ENCODE peak calls at places on chromosomes 11 and 22, in eight cellular contexts. Q is A549, I is AG10803, Z is fibroblast of lung, K is Peyer's patch, B is progenitor cell of endocrine pancreas, E is tibial nerve, F is fibroblast of mammary gland. P is an unnamed sample.

GRCh38 chr11:34263462-34264186 is 94.2 kb downstream of the ABTB2 start:
- DNase-seq in I (peak), Q (peak), Z (peak), F (peak), K (peak), B (no peak), E (no peak), P (peak)

GRCh38 chr11:65718964-65719492 is 1.6 kb downstream of the RNASEH2C start:
- DNase-seq in Q (no peak), E (no peak), B (no peak), K (no peak), Z (peak), I (peak), F (peak), P (no peak)

GRCh38 chr11:85590848-85591483 is 36.2 kb downstream of the DLG2 start:
- DNase-seq in E (no peak), B (no peak), Z (peak), F (peak), I (peak), Q (peak), K (no peak), P (no peak)

GRCh38 chr22:41574847-41575381 is 14.1 kb downstream of the CSDC2 start:
- DNase-seq in Q (no peak), E (peak), K (peak), I (no peak), F (peak), Z (peak), B (no peak), P (no peak)

GRCh38 chr22:37418627-37419369 is 8.5 kb downstream of the ELFN2 start:
- DNase-seq in F (no peak), E (no peak), K (peak), B (no peak), Z (no peak), Q (no peak), I (no peak), P (no peak)

GRCh38 chr11:14537134-14537599 is 17.0 kb upstream of the PSMA1 start:
- DNase-seq in F (peak), K (no peak), I (peak), E (no peak), B (no peak), Z (peak), Q (peak), P (peak)

GRCh38 chr11:12253843-12254281 is 123.5 kb upstream of the PARVA start:
- DNase-seq in F (no peak), K (peak), B (no peak), Z (no peak), E (no peak), Q (no peak), I (no peak), P (no peak)

GRCh38 chr22:36015806-36016519 is 12.7 kb downstream of the RBFOX2 start:
- DNase-seq in F (no peak), K (no peak), I (peak), Q (no peak), E (no peak), Z (no peak), B (no peak), P (no peak)

GRCh38 chr11:111301840-111302113 is 3.4 kb downstream of the POU2AF3 start:
- DNase-seq in I (no peak), Z (no peak), K (no peak), Q (no peak), B (no peak), F (no peak), E (no peak), P (no peak)

GRCh38 chr22:20532256-20532993 is 25.0 kb downstream of the MED15 start:
- DNase-seq in B (no peak), F (no peak), Z (no peak), Q (no peak), I (no peak), E (no peak), K (no peak), P (no peak)

GRCh38 chr11:116580828-116581227 is 192.0 kb downstream of the BUD13 start:
- DNase-seq in B (no peak), E (no peak), F (no peak), Z (no peak), Q (no peak), I (no peak), K (no peak), P (no peak)

GRCh38 chr11:112157274-112157766 is 6.6 kb downstream of the IL18 start:
- DNase-seq in Q (peak), K (no peak), F (peak), Z (peak), E (no peak), B (no peak), I (peak), P (peak)

GRCh38 chr11:12187399-12187798 is 77.0 kb downstream of the MICAL2 start:
- DNase-seq in Q (no peak), F (no peak), Z (no peak), K (no peak), E (no peak), I (no peak), B (no peak), P (no peak)

GRCh38 chr11:58493676-58494075 is 14.2 kb downstream of the OR5B21 start:
- DNase-seq in I (no peak), E (no peak), F (peak), Q (no peak), Z (peak), B (no peak), K (no peak), P (no peak)

GRCh38 chr22:45997775-45998637 is 21.0 kb upstream of the WNT7B start:
- DNase-seq in I (no peak), Q (no peak), F (no peak), K (peak), Z (no peak), B (no peak), E (no peak), P (no peak)

GRCh38 chr11:12122083-12122482 is 11.7 kb downstream of the MICAL2 start:
- DNase-seq in Z (no peak), E (no peak), I (no peak), F (no peak), K (no peak), B (no peak), Q (peak), P (peak)

GRCh38 chr11:2550606-2550970 is 105.8 kb downstream of the KCNQ1 start:
- DNase-seq in F (no peak), Q (no peak), Z (no peak), B (no peak), K (peak), E (no peak), I (no peak), P (no peak)

GRCh38 chr22:35310556-35311550 is 11.2 kb downstream of the TOM1 start:
- DNase-seq in K (peak), I (no peak), Z (no peak), F (no peak), E (no peak), B (no peak), Q (no peak), P (peak)

GRCh38 chr11:60761436-60762190 is 4.9 kb downstream of the MS4A15 start:
- DNase-seq in B (no peak), I (no peak), F (no peak), K (no peak), E (no peak), Q (no peak), Z (no peak), P (no peak)

GRCh38 chr22:18081416-18081815 is 3.6 kb downstream of the PEX26 start:
- DNase-seq in E (no peak), B (no peak), I (no peak), F (no peak), Q (no peak), K (no peak), Z (no peak), P (no peak)

GRCh38 chr22:32796865-32797573 is 4.5 kb upstream of the TIMP3 start:
- DNase-seq in K (peak), Q (peak), B (peak), I (peak), E (peak), Z (peak), F (peak), P (peak)

GRCh38 chr22:50684986-50685385 is 12.4 kb downstream of the SHANK3 start:
- DNase-seq in Z (peak), E (no peak), K (no peak), F (peak), I (peak), Q (no peak), B (peak), P (no peak)

GRCh38 chr22:49056301-49056700 is 771.4 kb downstream of the BRD1 start:
- DNase-seq in Z (no peak), F (no peak), Q (no peak), I (no peak), K (no peak), E (no peak), B (no peak), P (no peak)

GRCh38 chr11:86174101-86175046 is 70.2 kb upstream of the EED start:
- DNase-seq in Z (peak), K (peak), E (peak), Q (peak), I (peak), F (peak), B (no peak), P (peak)

GRCh38 chr22:25100972-25101371 is 98.7 kb upstream of the CRYBB3 start:
- DNase-seq in Q (no peak), I (no peak), Z (no peak), B (no peak), F (no peak), K (no peak), E (no peak), P (no peak)

GRCh38 chr11:101860694-101861371 is 54.0 kb upstream of the CEP126 start:
- DNase-seq in I (peak), F (peak), Z (peak), Q (peak), B (no peak), E (no peak), K (no peak), P (peak)

GRCh38 chr11:20723366-20723765 is 54.0 kb downstream of the NELL1 start:
- DNase-seq in F (no peak), E (no peak), I (no peak), Z (no peak), B (no peak), K (no peak), Q (no peak), P (no peak)

GRCh38 chr22:41094036-41094435 is 1.6 kb downstream of the EP300 start:
- DNase-seq in B (no peak), K (no peak), F (peak), Z (peak), I (peak), E (no peak), Q (peak), P (no peak)

GRCh38 chr22:23677701-23677995 is 13.2 kb upstream of the RGL4 start:
- DNase-seq in E (no peak), Q (no peak), F (no peak), I (no peak), B (no peak), K (no peak), Z (no peak), P (no peak)

GRCh38 chr11:12917830-12918229 is 91.3 kb upstream of the RASSF10 start:
- DNase-seq in K (no peak), F (no peak), E (no peak), Q (no peak), Z (no peak), B (no peak), I (no peak), P (no peak)

GRCh38 chr22:30079952-30080533 is at the start of gene HORMAD2:
- DNase-seq in K (no peak), Q (no peak), Z (peak), I (peak), F (peak), B (peak), E (no peak), P (no peak)

GRCh38 chr11:30717621-30718020 is 131.5 kb upstream of the MPPED2 start:
- DNase-seq in Q (no peak), Z (no peak), B (no peak), K (no peak), I (no peak), F (no peak), E (no peak), P (no peak)

GRCh38 chr11:111911563-111912401 is at the start of gene CRYAB:
- DNase-seq in E (peak), K (peak), B (no peak), I (peak), F (peak), Z (peak), Q (peak), P (no peak)

GRCh38 chr11:2375964-2376551 is 1.1 kb upstream of the CD81 start:
- DNase-seq in F (no peak), I (no peak), B (no peak), Q (no peak), K (peak), E (no peak), Z (no peak), P (peak)

GRCh38 chr11:7385532-7385931 is 99.8 kb upstream of the OLFML1 start:
- DNase-seq in K (no peak), Z (no peak), B (no peak), F (no peak), I (no peak), E (no peak), Q (no peak), P (no peak)

GRCh38 chr22:49594078-49594477 is 233.6 kb downstream of the BRD1 start:
- DNase-seq in Q (no peak), Z (no peak), F (no peak), K (no peak), B (no peak), E (no peak), I (no peak), P (no peak)

GRCh38 chr11:10858505-10859360 is 880 bp upstream of the ZBED5 start:
- DNase-seq in K (peak), Z (peak), F (peak), I (peak), E (peak), Q (no peak), B (peak), P (peak)

GRCh38 chr11:83355406-83355805 is 69.2 kb upstream of the CCDC90B start:
- DNase-seq in Z (no peak), B (no peak), F (no peak), I (no peak), K (no peak), E (no peak), Q (no peak), P (no peak)
- TF ChIP-seq CTCF in Z (no peak), B (no peak), F (no peak), I (no peak), K (no peak), E (no peak), Q (no peak), P (no peak)

GRCh38 chr11:118789501-118790356 is 1.2 kb downstream of the DDX6 start:
- DNase-seq in K (no peak), F (peak), E (no peak), Z (peak), B (no peak), I (peak), Q (peak), P (no peak)
- TF ChIP-seq CTCF in K (no peak), F (no peak), E (no peak), Z (no peak), B (no peak), I (no peak), Q (no peak), P (no peak)

GRCh38 chr22:38974826-38975175 is 7.3 kb upstream of the APOBEC3B start:
- DNase-seq in E (no peak), I (no peak), B (no peak), F (no peak), K (no peak), Z (no peak), Q (no peak), P (no peak)
- TF ChIP-seq CTCF in E (no peak), I (no peak), B (no peak), F (no peak), K (no peak), Z (no peak), Q (no peak), P (no peak)

DNA sequence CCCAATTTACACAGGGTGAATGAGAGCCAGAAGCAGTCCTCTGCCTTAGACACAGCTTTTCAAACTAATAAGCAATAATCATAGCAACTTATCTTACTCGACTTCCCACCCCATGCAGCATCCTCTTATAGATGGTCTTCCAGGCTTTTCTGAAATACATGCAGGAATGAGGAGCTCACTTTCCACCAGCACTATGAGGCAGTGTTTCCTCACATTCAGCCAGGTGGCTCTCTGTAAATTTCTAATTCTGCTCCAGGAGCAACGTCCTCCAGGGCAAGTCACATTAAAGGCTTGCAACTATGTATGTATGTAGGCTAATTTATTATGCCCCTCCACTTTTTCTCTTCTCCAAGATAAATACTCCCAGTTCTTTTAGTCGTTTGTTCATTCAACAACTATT is 60.0 kb downstream of the PAK1 start:
- DNase-seq in Q (no peak), K (no peak), Z (no peak), I (no peak), F (no peak), B (no peak), E (no peak), P (no peak)
- TF ChIP-seq CTCF in Q (no peak), K (no peak), Z (no peak), I (no peak), F (no peak), B (no peak), E (no peak), P (no peak)

DNA sequence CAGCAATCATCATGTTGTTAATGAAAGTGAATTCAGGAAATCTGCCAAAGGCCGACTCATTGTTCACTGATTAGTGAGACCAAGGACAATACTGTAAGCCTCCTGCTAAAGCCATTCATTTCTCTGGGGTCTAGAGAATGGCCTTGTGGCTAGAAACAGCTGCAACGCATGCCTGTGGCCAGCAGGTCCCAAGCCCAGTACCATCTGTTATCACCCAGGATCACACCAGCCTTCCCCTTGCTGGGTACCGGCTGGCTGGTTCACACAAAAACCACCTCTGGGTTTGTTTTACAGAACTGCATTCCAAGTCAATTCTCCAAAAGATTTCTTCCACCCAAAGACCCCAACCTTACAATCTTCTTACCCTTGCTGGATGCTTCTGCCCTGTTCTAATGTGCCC is 1.1 kb downstream of the PLAAT5 start:
- DNase-seq in K (no peak), Q (no peak), Z (peak), B (no peak), I (peak), E (no peak), F (peak), P (no peak)
- TF ChIP-seq CTCF in K (no peak), Q (no peak), Z (no peak), B (peak), I (no peak), E (peak), F (no peak), P (no peak)

GRCh38 chr11:72007089-72007476 is 8.4 kb downstream of the IL18BP start:
- DNase-seq in E (no peak), Z (no peak), Q (no peak), B (no peak), F (no peak), K (no peak), I (no peak), P (no peak)
- TF ChIP-seq CTCF in E (no peak), Z (no peak), Q (no peak), B (no peak), F (no peak), K (no peak), I (no peak), P (no peak)

GRCh38 chr22:34236527-34236926 is 316.3 kb upstream of the LARGE1 start:
- DNase-seq in E (no peak), B (no peak), F (no peak), I (no peak), Z (no peak), Q (no peak), K (no peak), P (no peak)
- TF ChIP-seq CTCF in E (no peak), B (no peak), F (no peak), I (no peak), Z (no peak), Q (no peak), K (no peak), P (no peak)

DNA sequence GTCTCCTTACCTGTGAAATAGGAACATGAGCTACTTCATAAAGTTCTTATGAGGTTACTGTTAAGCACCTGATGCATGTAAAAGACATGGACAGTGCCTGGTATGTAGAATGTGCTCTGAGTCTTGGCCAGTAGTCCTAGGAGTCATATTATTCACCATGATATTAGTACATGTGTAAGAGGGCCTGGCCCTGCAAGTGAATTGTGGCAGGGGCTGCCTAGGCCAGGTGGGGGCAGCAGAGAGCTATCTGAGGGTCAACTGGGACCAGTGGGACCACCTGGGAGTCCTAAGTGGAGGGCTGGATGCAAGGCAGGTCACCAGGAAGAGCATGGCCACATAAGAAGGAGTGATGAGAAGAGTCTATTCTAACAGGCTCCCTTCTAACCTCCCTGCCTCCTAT is 529.5 kb downstream of the SOX6 start:
- DNase-seq in F (peak), K (peak), Z (peak), I (no peak), B (peak), Q (peak), E (no peak), P (peak)
- TF ChIP-seq CTCF in F (peak), K (peak), Z (peak), I (peak), B (peak), Q (peak), E (no peak), P (peak)

P was measured in Calu3.